ENCODE peak calls at places on chromosome 3, in seven cellular contexts. H is COR-L47, Z is anterior cingulate cortex, E is fibroblast of lung, O is Daoy, U is right cardiac atrium, G is coronary artery. K is an unnamed sample.

GRCh38 chr3:106206165-106206564 is 337.4 kb upstream of the CBLB start:
- DNase-seq in H (no peak), Z (no peak), E (peak), O (peak), U (no peak), G (no peak), K (no peak)

GRCh38 chr3:66029443-66029842 is 9.3 kb downstream of the MAGI1 start:
- DNase-seq in H (no peak), Z (no peak), E (no peak), O (no peak), U (no peak), G (no peak), K (no peak)

GRCh38 chr3:16130066-16130465 is 44.4 kb upstream of the GALNT15 start:
- DNase-seq in H (no peak), Z (peak), E (peak), O (peak), U (peak), G (no peak), K (no peak)

GRCh38 chr3:195904364-195904763 is 4.0 kb downstream of the TNK2 start:
- DNase-seq in H (no peak), Z (no peak), E (no peak), O (no peak), U (no peak), G (no peak), K (no peak)

GRCh38 chr3:9826815-9827574 is 16.8 kb downstream of the RPUSD3 start:
- DNase-seq in H (no peak), Z (no peak), E (no peak), O (peak), U (no peak), G (no peak), K (peak)

GRCh38 chr3:99640214-99640851 is 1.9 kb downstream of the COL8A1 start:
- DNase-seq in H (no peak), Z (no peak), E (peak), O (peak), U (no peak), G (no peak), K (no peak)

GRCh38 chr3:129936757-129937156 is 37.8 kb upstream of the TRH start:
- DNase-seq in H (peak), Z (peak), E (peak), O (peak), U (no peak), G (no peak), K (peak)

GRCh38 chr3:184259878-184260570 is 1.3 kb downstream of the CAMK2N2 start:
- DNase-seq in H (no peak), Z (no peak), E (peak), O (peak), U (peak), G (no peak), K (no peak)

GRCh38 chr3:195859061-195859845 is 47.5 kb upstream of the MUC4 start:
- DNase-seq in H (peak), Z (peak), E (peak), O (peak), U (peak), G (no peak), K (peak)

GRCh38 chr3:53811143-53811915 is 34.9 kb downstream of the CHDH start:
- DNase-seq in H (no peak), Z (no peak), E (no peak), O (no peak), U (no peak), G (peak), K (no peak)

GRCh38 chr3:153910387-153910786 is 210.8 kb upstream of the ARHGEF26 start:
- DNase-seq in H (no peak), Z (no peak), E (no peak), O (no peak), U (no peak), G (no peak), K (no peak)

GRCh38 chr3:66261318-66261717 is 40.5 kb downstream of the SLC25A26 start:
- DNase-seq in H (no peak), Z (no peak), E (peak), O (peak), U (no peak), G (no peak), K (no peak)

GRCh38 chr3:51796859-51797258 is 17.8 kb upstream of the IQCF6 start:
- DNase-seq in H (no peak), Z (no peak), E (no peak), O (peak), U (no peak), G (no peak), K (no peak)

GRCh38 chr3:51712511-51712931 is 5.7 kb downstream of the GRM2 start:
- DNase-seq in H (no peak), Z (no peak), E (no peak), O (no peak), U (no peak), G (peak), K (no peak)

GRCh38 chr3:5431811-5432378 is 244.4 kb downstream of the EDEM1 start:
- DNase-seq in H (no peak), Z (no peak), E (no peak), O (no peak), U (no peak), G (no peak), K (no peak)

GRCh38 chr3:179108091-179108490 is 36.5 kb upstream of the ZMAT3 start:
- DNase-seq in H (no peak), Z (no peak), E (peak), O (peak), U (no peak), G (no peak), K (no peak)

GRCh38 chr3:123412076-123412475 is 36.8 kb downstream of the ADCY5 start:
- DNase-seq in H (no peak), Z (no peak), E (no peak), O (no peak), U (no peak), G (no peak), K (no peak)

GRCh38 chr3:24149032-24149431 is 203.9 kb downstream of the NR1D2 start:
- DNase-seq in H (no peak), Z (no peak), E (no peak), O (no peak), U (no peak), G (no peak), K (peak)

GRCh38 chr3:131708216-131708615 is 205.4 kb upstream of the MRPL3 start:
- DNase-seq in H (no peak), Z (no peak), E (peak), O (no peak), U (no peak), G (no peak), K (no peak)

GRCh38 chr3:23706116-23706515 is 99.6 kb upstream of the UBE2E1 start:
- DNase-seq in H (no peak), Z (no peak), E (peak), O (no peak), U (no peak), G (no peak), K (no peak)

GRCh38 chr3:150040097-150040496 is 69.4 kb upstream of the PFN2 start:
- DNase-seq in H (no peak), Z (no peak), E (no peak), O (no peak), U (no peak), G (no peak), K (no peak)

GRCh38 chr3:151379083-151379734 is 5.3 kb downstream of the P2RY12 start:
- DNase-seq in H (peak), Z (peak), E (no peak), O (peak), U (peak), G (no peak), K (peak)

K was measured in Karpas-422.